ENCODE peak calls at places on chromosomes 6 and 20, in ten cellular contexts. One of them, this sample, is unnamed.

GRCh38 chr6:626236-626635 is 30.7 kb downstream of the HUS1B start:
- DNase-seq in stimulated activated CD8-positive, alpha-beta memory T cell treated with anti-CD3 and anti-CD28 coated beads, Interleukin-4, amount 100 ng/mL, for 1 hour: no peak
- DNase-seq in T-helper 1 cell: no peak
- DNase-seq in cardiac septum: no peak
- DNase-seq in ACHN: peak
- DNase-seq in dorsolateral prefrontal cortex: no peak
- DNase-seq in NCI-H2029: no peak
- DNase-seq in brain microvascular endothelial cell: peak
- DNase-seq in A172: no peak
- DNase-seq in iPS DF 6.9: no peak
- DNase-seq in this sample: no peak

GRCh38 chr6:118186676-118187567 is 279.9 kb downstream of the SLC35F1 start:
- DNase-seq in stimulated activated CD8-positive, alpha-beta memory T cell treated with anti-CD3 and anti-CD28 coated beads, Interleukin-4, amount 100 ng/mL, for 1 hour: no peak
- DNase-seq in T-helper 1 cell: no peak
- DNase-seq in cardiac septum: no peak
- DNase-seq in ACHN: no peak
- DNase-seq in dorsolateral prefrontal cortex: no peak
- DNase-seq in NCI-H2029: no peak
- DNase-seq in brain microvascular endothelial cell: peak
- DNase-seq in A172: peak
- DNase-seq in iPS DF 6.9: no peak
- DNase-seq in this sample: no peak

GRCh38 chr6:48036316-48036715 is 74.7 kb downstream of the PTCHD4 start:
- DNase-seq in stimulated activated CD8-positive, alpha-beta memory T cell treated with anti-CD3 and anti-CD28 coated beads, Interleukin-4, amount 100 ng/mL, for 1 hour: no peak
- DNase-seq in T-helper 1 cell: no peak
- DNase-seq in cardiac septum: no peak
- DNase-seq in ACHN: no peak
- DNase-seq in dorsolateral prefrontal cortex: no peak
- DNase-seq in NCI-H2029: no peak
- DNase-seq in brain microvascular endothelial cell: peak
- DNase-seq in A172: peak
- DNase-seq in iPS DF 6.9: no peak
- DNase-seq in this sample: no peak

GRCh38 chr6:113394724-113395123 is 462.4 kb upstream of the MARCKS start:
- DNase-seq in stimulated activated CD8-positive, alpha-beta memory T cell treated with anti-CD3 and anti-CD28 coated beads, Interleukin-4, amount 100 ng/mL, for 1 hour: no peak
- DNase-seq in T-helper 1 cell: no peak
- DNase-seq in cardiac septum: no peak
- DNase-seq in ACHN: no peak
- DNase-seq in dorsolateral prefrontal cortex: no peak
- DNase-seq in NCI-H2029: no peak
- DNase-seq in brain microvascular endothelial cell: no peak
- DNase-seq in A172: no peak
- DNase-seq in iPS DF 6.9: no peak
- DNase-seq in this sample: no peak

GRCh38 chr20:53702617-53703016 is 109.0 kb upstream of the ZNF217 start:
- DNase-seq in stimulated activated CD8-positive, alpha-beta memory T cell treated with anti-CD3 and anti-CD28 coated beads, Interleukin-4, amount 100 ng/mL, for 1 hour: no peak
- DNase-seq in T-helper 1 cell: no peak
- DNase-seq in cardiac septum: no peak
- DNase-seq in ACHN: no peak
- DNase-seq in dorsolateral prefrontal cortex: no peak
- DNase-seq in NCI-H2029: no peak
- DNase-seq in brain microvascular endothelial cell: no peak
- DNase-seq in A172: no peak
- DNase-seq in iPS DF 6.9: no peak
- DNase-seq in this sample: no peak

GRCh38 chr20:63100926-63101699 is 94.3 kb upstream of the BHLHE23 start:
- DNase-seq in stimulated activated CD8-positive, alpha-beta memory T cell treated with anti-CD3 and anti-CD28 coated beads, Interleukin-4, amount 100 ng/mL, for 1 hour: no peak
- DNase-seq in T-helper 1 cell: no peak
- DNase-seq in cardiac septum: peak
- DNase-seq in ACHN: no peak
- DNase-seq in dorsolateral prefrontal cortex: no peak
- DNase-seq in NCI-H2029: no peak
- DNase-seq in brain microvascular endothelial cell: no peak
- DNase-seq in A172: no peak
- DNase-seq in iPS DF 6.9: no peak
- DNase-seq in this sample: peak

GRCh38 chr6:77025824-77026223 is 437.5 kb downstream of the HTR1B start:
- DNase-seq in stimulated activated CD8-positive, alpha-beta memory T cell treated with anti-CD3 and anti-CD28 coated beads, Interleukin-4, amount 100 ng/mL, for 1 hour: no peak
- DNase-seq in T-helper 1 cell: no peak
- DNase-seq in cardiac septum: no peak
- DNase-seq in ACHN: no peak
- DNase-seq in dorsolateral prefrontal cortex: no peak
- DNase-seq in NCI-H2029: no peak
- DNase-seq in brain microvascular endothelial cell: no peak
- DNase-seq in A172: no peak
- DNase-seq in iPS DF 6.9: no peak
- DNase-seq in this sample: no peak

GRCh38 chr20:36311141-36311853 is 5.2 kb downstream of the DLGAP4 start:
- DNase-seq in stimulated activated CD8-positive, alpha-beta memory T cell treated with anti-CD3 and anti-CD28 coated beads, Interleukin-4, amount 100 ng/mL, for 1 hour: no peak
- DNase-seq in T-helper 1 cell: no peak
- DNase-seq in cardiac septum: peak
- DNase-seq in ACHN: no peak
- DNase-seq in dorsolateral prefrontal cortex: no peak
- DNase-seq in NCI-H2029: no peak
- DNase-seq in brain microvascular endothelial cell: no peak
- DNase-seq in A172: no peak
- DNase-seq in iPS DF 6.9: no peak
- DNase-seq in this sample: peak

GRCh38 chr6:135738646-135739045 is 112.9 kb upstream of the PDE7B start:
- DNase-seq in stimulated activated CD8-positive, alpha-beta memory T cell treated with anti-CD3 and anti-CD28 coated beads, Interleukin-4, amount 100 ng/mL, for 1 hour: no peak
- DNase-seq in T-helper 1 cell: no peak
- DNase-seq in cardiac septum: no peak
- DNase-seq in ACHN: no peak
- DNase-seq in dorsolateral prefrontal cortex: no peak
- DNase-seq in NCI-H2029: no peak
- DNase-seq in brain microvascular endothelial cell: no peak
- DNase-seq in A172: no peak
- DNase-seq in iPS DF 6.9: no peak
- DNase-seq in this sample: no peak

GRCh38 chr20:2799271-2799670 is 1.2 kb downstream of the CPXM1 start:
- DNase-seq in stimulated activated CD8-positive, alpha-beta memory T cell treated with anti-CD3 and anti-CD28 coated beads, Interleukin-4, amount 100 ng/mL, for 1 hour: no peak
- DNase-seq in T-helper 1 cell: no peak
- DNase-seq in cardiac septum: no peak
- DNase-seq in ACHN: no peak
- DNase-seq in dorsolateral prefrontal cortex: no peak
- DNase-seq in NCI-H2029: no peak
- DNase-seq in brain microvascular endothelial cell: no peak
- DNase-seq in A172: no peak
- DNase-seq in iPS DF 6.9: no peak
- DNase-seq in this sample: no peak

GRCh38 chr6:90183587-90184333 is 112.9 kb downstream of the BACH2 start:
- DNase-seq in stimulated activated CD8-positive, alpha-beta memory T cell treated with anti-CD3 and anti-CD28 coated beads, Interleukin-4, amount 100 ng/mL, for 1 hour: no peak
- DNase-seq in T-helper 1 cell: no peak
- DNase-seq in cardiac septum: no peak
- DNase-seq in ACHN: no peak
- DNase-seq in dorsolateral prefrontal cortex: no peak
- DNase-seq in NCI-H2029: no peak
- DNase-seq in brain microvascular endothelial cell: no peak
- DNase-seq in A172: no peak
- DNase-seq in iPS DF 6.9: no peak
- DNase-seq in this sample: no peak

GRCh38 chr6:129606664-129607063 is 103.3 kb downstream of the ARHGAP18 start:
- DNase-seq in stimulated activated CD8-positive, alpha-beta memory T cell treated with anti-CD3 and anti-CD28 coated beads, Interleukin-4, amount 100 ng/mL, for 1 hour: no peak
- DNase-seq in T-helper 1 cell: no peak
- DNase-seq in cardiac septum: no peak
- DNase-seq in ACHN: no peak
- DNase-seq in dorsolateral prefrontal cortex: no peak
- DNase-seq in NCI-H2029: no peak
- DNase-seq in brain microvascular endothelial cell: no peak
- DNase-seq in A172: peak
- DNase-seq in iPS DF 6.9: no peak
- DNase-seq in this sample: no peak

GRCh38 chr20:36344517-36345132 is 38.5 kb downstream of the DLGAP4 start:
- DNase-seq in stimulated activated CD8-positive, alpha-beta memory T cell treated with anti-CD3 and anti-CD28 coated beads, Interleukin-4, amount 100 ng/mL, for 1 hour: no peak
- DNase-seq in T-helper 1 cell: peak
- DNase-seq in cardiac septum: no peak
- DNase-seq in ACHN: peak
- DNase-seq in dorsolateral prefrontal cortex: no peak
- DNase-seq in NCI-H2029: no peak
- DNase-seq in brain microvascular endothelial cell: peak
- DNase-seq in A172: peak
- DNase-seq in iPS DF 6.9: peak
- DNase-seq in this sample: peak

GRCh38 chr6:144715344-144715743 is 430.2 kb downstream of the UTRN start:
- DNase-seq in stimulated activated CD8-positive, alpha-beta memory T cell treated with anti-CD3 and anti-CD28 coated beads, Interleukin-4, amount 100 ng/mL, for 1 hour: no peak
- DNase-seq in T-helper 1 cell: no peak
- DNase-seq in cardiac septum: no peak
- DNase-seq in ACHN: no peak
- DNase-seq in dorsolateral prefrontal cortex: no peak
- DNase-seq in NCI-H2029: no peak
- DNase-seq in brain microvascular endothelial cell: no peak
- DNase-seq in A172: no peak
- DNase-seq in iPS DF 6.9: no peak
- DNase-seq in this sample: no peak

GRCh38 chr6:45420909-45421699 is 43.4 kb upstream of the SUPT3H start:
- DNase-seq in stimulated activated CD8-positive, alpha-beta memory T cell treated with anti-CD3 and anti-CD28 coated beads, Interleukin-4, amount 100 ng/mL, for 1 hour: no peak
- DNase-seq in T-helper 1 cell: no peak
- DNase-seq in cardiac septum: no peak
- DNase-seq in ACHN: no peak
- DNase-seq in dorsolateral prefrontal cortex: no peak
- DNase-seq in NCI-H2029: no peak
- DNase-seq in brain microvascular endothelial cell: no peak
- DNase-seq in A172: no peak
- DNase-seq in iPS DF 6.9: no peak
- DNase-seq in this sample: no peak

GRCh38 chr6:118536478-118536877 is 11.6 kb upstream of the PLN start:
- DNase-seq in stimulated activated CD8-positive, alpha-beta memory T cell treated with anti-CD3 and anti-CD28 coated beads, Interleukin-4, amount 100 ng/mL, for 1 hour: no peak
- DNase-seq in T-helper 1 cell: no peak
- DNase-seq in cardiac septum: no peak
- DNase-seq in ACHN: no peak
- DNase-seq in dorsolateral prefrontal cortex: no peak
- DNase-seq in NCI-H2029: no peak
- DNase-seq in brain microvascular endothelial cell: no peak
- DNase-seq in A172: no peak
- DNase-seq in iPS DF 6.9: no peak
- DNase-seq in this sample: no peak

GRCh38 chr6:131107166-131107565 is 28.1 kb upstream of the AKAP7 start:
- DNase-seq in stimulated activated CD8-positive, alpha-beta memory T cell treated with anti-CD3 and anti-CD28 coated beads, Interleukin-4, amount 100 ng/mL, for 1 hour: no peak
- DNase-seq in T-helper 1 cell: no peak
- DNase-seq in cardiac septum: no peak
- DNase-seq in ACHN: peak
- DNase-seq in dorsolateral prefrontal cortex: no peak
- DNase-seq in NCI-H2029: no peak
- DNase-seq in brain microvascular endothelial cell: peak
- DNase-seq in A172: peak
- DNase-seq in iPS DF 6.9: no peak
- DNase-seq in this sample: no peak

GRCh38 chr6:15341311-15341710 is 95.4 kb downstream of the JARID2 start:
- DNase-seq in stimulated activated CD8-positive, alpha-beta memory T cell treated with anti-CD3 and anti-CD28 coated beads, Interleukin-4, amount 100 ng/mL, for 1 hour: no peak
- DNase-seq in T-helper 1 cell: no peak
- DNase-seq in cardiac septum: no peak
- DNase-seq in ACHN: no peak
- DNase-seq in dorsolateral prefrontal cortex: no peak
- DNase-seq in NCI-H2029: no peak
- DNase-seq in brain microvascular endothelial cell: peak
- DNase-seq in A172: no peak
- DNase-seq in iPS DF 6.9: no peak
- DNase-seq in this sample: no peak

This sample was measured in H7.